ENCODE peak calls at places on chromosome 15, in five cellular contexts. U is HCT116, O is breast epithelium, S is lung, W is heart right ventricle. Z is an unnamed sample.

GRCh38 chr15:96051598-96051997 is 278.9 kb upstream of the NR2F2 start:
- DNase-seq in U (no peak), O (no peak), S (no peak), W (no peak), Z (no peak)

GRCh38 chr15:86915811-86916331 is 836.2 kb downstream of the AGBL1 start:
- DNase-seq in U (no peak), O (no peak), S (no peak), W (no peak), Z (no peak)

GRCh38 chr15:42385206-42385979 is 26.1 kb downstream of the CAPN3 start:
- DNase-seq in U (peak; percentile 35), O (no peak), S (no peak), W (no peak), Z (no peak)

GRCh38 chr15:89399390-89400120 is 64.9 kb upstream of the POLG start:
- DNase-seq in U (no peak), O (no peak), S (no peak), W (no peak), Z (no peak)

GRCh38 chr15:49847937-49848823 is 227.3 kb downstream of the DTWD1 start:
- DNase-seq in U (no peak), O (no peak), S (no peak), W (no peak), Z (no peak)

GRCh38 chr15:77786956-77787355 is 154.2 kb upstream of the LINGO1 start:
- DNase-seq in U (no peak), O (no peak), S (no peak), W (no peak), Z (no peak)

GRCh38 chr15:35304389-35304788 is 219.3 kb upstream of the NANOGP8 start:
- DNase-seq in U (no peak), O (no peak), S (no peak), W (no peak), Z (no peak)

GRCh38 chr15:38002883-38003477 is 68.5 kb downstream of the TMCO5A start:
- DNase-seq in U (peak; percentile 61), O (no peak), S (peak; percentile 68), W (peak; percentile 50), Z (no peak)

GRCh38 chr15:69755571-69756310 is 303.1 kb downstream of the RPLP1 start:
- DNase-seq in U (no peak), O (no peak), S (no peak), W (no peak), Z (no peak)

GRCh38 chr15:50707878-50708427 is 21.4 kb upstream of the TRPM7 start:
- DNase-seq in U (no peak), O (no peak), S (no peak), W (no peak), Z (no peak)

GRCh38 chr15:63041982-63042878 is at the start of gene TPM1:
- DNase-seq in U (no peak), O (peak; percentile 93), S (peak; percentile 74), W (peak; percentile 89), Z (peak; percentile 66)

GRCh38 chr15:48411971-48412591 is 80.9 kb downstream of the DUT start:
- DNase-seq in U (no peak), O (no peak), S (no peak), W (no peak), Z (no peak)

GRCh38 chr15:69823223-69823907 is 274.4 kb downstream of the TLE3 start:
- DNase-seq in U (peak; percentile 42), O (no peak), S (no peak), W (no peak), Z (no peak)

GRCh38 chr15:82132116-82132515 is 86.3 kb upstream of the MEX3B start:
- DNase-seq in U (no peak), O (no peak), S (no peak), W (no peak), Z (no peak)

GRCh38 chr15:62928996-62929350 is 113.6 kb upstream of the TPM1 start:
- DNase-seq in U (peak; percentile 10), O (no peak), S (no peak), W (no peak), Z (no peak)

GRCh38 chr15:53962646-53963561 is 15.3 kb upstream of the UNC13C start:
- DNase-seq in U (no peak), O (no peak), S (peak; percentile 29), W (peak; percentile 4), Z (no peak)

GRCh38 chr15:38021259-38021658 is 86.8 kb downstream of the TMCO5A start:
- DNase-seq in U (no peak), O (no peak), S (no peak), W (no peak), Z (no peak)

GRCh38 chr15:80695099-80695910 is at the start of gene ABHD17C:
- DNase-seq in U (no peak), O (peak; percentile 61), S (peak; percentile 58), W (peak; percentile 75), Z (no peak)

GRCh38 chr15:83312046-83312445 is 27.6 kb upstream of the BNC1 start:
- DNase-seq in U (no peak), O (no peak), S (no peak), W (no peak), Z (no peak)

GRCh38 chr15:71116366-71116765 is 1.1 kb downstream of the THSD4 start:
- DNase-seq in U (no peak), O (no peak), S (no peak), W (no peak), Z (no peak)

DNA sequence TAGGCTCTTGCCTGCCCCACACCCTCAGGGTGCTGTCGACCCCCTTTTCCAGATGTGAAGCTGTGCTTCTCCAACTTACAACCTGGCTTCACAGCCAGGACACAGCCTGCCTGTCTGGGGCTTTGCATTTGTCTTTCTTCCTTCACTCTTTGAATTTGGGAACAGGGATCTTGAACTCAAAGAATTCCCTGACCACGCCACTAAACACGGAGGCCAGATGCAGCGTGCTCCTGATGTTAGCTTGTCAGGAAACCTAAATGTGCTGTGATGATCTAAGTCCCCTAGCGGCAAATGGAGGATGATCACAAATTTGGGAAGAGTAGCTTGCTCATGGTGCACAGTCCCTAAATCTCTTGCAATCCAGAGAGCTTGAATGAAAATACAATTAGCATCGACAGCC is 244.8 kb upstream of the RGMA start:
- DNase-seq in U (no peak), O (no peak), S (no peak), W (no peak), Z (no peak)
- TF ChIP-seq CTCF in U (peak; percentile 10), O (no peak), S (no peak), W (peak; percentile 37), Z (no peak)

DNA sequence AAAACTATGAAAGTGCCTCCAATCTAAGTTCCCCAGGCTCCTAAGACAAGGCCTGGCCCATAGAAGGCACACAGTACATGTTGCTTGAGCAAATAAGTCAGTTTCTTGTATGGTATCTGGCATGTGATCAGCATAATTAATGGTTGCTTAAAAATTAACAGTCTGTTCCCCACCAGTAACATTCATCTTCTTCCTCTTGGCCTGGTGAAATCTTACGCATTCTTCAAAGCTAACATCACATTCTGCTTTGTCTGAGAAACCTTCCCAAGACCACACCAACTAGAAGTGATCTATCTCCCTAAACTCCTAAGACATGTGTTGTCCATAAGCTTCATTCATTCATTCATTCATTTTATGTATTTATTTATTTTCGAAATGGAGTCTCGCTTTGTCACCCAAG is 48.1 kb downstream of the LIPC start:
- DNase-seq in U (no peak), O (no peak), S (no peak), W (no peak), Z (no peak)
- H3K4me1 ChIP-seq in U (no peaks in the 10 kb centered on the region), O (no peaks in the 10 kb centered on the region), S (peaks cover 14% of the 10 kb centered on the region), W (peaks cover 25% of the 10 kb centered on the region), Z (peaks cover 2% of the 10 kb centered on the region)

GRCh38 chr15:64344651-64345262 is 11.2 kb downstream of the CSNK1G1 start:
- DNase-seq in U (no peak), O (no peak), S (no peak), W (no peak), Z (no peak)

GRCh38 chr15:64343841-64344240 is 12.1 kb downstream of the CSNK1G1 start:
- DNase-seq in U (no peak), O (no peak), S (no peak), W (no peak), Z (no peak)

GRCh38 chr15:64341961-64342360 is 14.0 kb downstream of the CSNK1G1 start:
- DNase-seq in U (no peak), O (no peak), S (no peak), W (no peak), Z (no peak)

GRCh38 chr15:64340355-64340754 is 15.6 kb downstream of the CSNK1G1 start:
- DNase-seq in U (no peak), O (no peak), S (no peak), W (no peak), Z (no peak)

GRCh38 chr15:64343222-64343621 is 12.8 kb downstream of the CSNK1G1 start:
- DNase-seq in U (no peak), O (no peak), S (no peak), W (no peak), Z (no peak)
- H3K27me3 ChIP-seq in U (no peaks in the 10 kb centered on the region), O (no peaks in the 10 kb centered on the region), S (no peaks in the 10 kb centered on the region), W (no peaks in the 10 kb centered on the region), Z (no peaks in the 10 kb centered on the region)

DNA sequence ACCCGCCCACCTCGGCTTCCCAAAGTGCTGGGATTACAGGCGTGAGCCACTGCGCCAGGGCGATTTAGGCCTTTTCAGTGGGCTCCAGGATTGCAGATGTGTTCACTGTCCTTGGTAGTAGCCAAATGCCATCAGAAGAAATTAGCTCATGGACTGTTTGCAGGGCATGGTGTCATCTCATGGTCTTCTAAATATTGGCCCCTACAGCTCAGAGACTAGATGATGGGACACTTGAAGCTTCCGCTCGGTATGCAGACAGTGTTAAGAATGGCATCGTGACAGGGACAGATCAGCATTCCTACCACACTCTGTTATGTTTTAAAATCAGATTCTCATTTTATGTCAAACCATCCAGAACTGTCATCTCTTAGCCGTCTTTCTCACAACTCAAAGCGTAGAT is 24.8 kb downstream of the SLCO3A1 start:
- DNase-seq in U (no peak), O (no peak), S (no peak), W (no peak), Z (no peak)
- TF ChIP-seq CTCF in U (no peak), O (no peak), S (no peak), W (no peak), Z (no peak)

DNA sequence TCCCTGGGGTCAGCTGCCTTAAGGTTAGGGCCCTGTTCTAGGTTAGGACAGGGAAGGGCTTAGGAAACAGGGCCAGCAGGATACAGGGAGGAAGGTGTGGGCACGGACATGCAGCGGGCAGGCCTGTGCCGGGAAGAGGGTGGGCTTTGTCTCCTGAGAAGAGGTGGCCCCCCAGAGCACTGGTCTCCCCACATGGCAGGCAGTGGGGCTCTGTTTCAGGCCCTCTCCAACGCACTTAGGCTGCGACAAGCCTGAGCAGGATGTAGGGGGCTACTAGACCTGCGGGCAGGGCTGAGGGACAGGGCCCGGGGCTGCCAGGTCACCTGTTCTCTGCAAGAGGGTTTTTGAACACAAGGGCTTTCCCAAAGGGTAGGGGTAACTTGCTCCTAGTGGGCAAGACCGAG is 33.5 kb downstream of the KLF13 start:
- DNase-seq in U (no peak), O (no peak), S (no peak), W (no peak), Z (no peak)
- H3K4me1 ChIP-seq in U (no peaks in the 10 kb centered on the region), O (peaks cover 11% of the 10 kb centered on the region), S (peaks cover 61% of the 10 kb centered on the region), W (peaks cover 100% of the 10 kb centered on the region), Z (peaks cover 40% of the 10 kb centered on the region)

DNA sequence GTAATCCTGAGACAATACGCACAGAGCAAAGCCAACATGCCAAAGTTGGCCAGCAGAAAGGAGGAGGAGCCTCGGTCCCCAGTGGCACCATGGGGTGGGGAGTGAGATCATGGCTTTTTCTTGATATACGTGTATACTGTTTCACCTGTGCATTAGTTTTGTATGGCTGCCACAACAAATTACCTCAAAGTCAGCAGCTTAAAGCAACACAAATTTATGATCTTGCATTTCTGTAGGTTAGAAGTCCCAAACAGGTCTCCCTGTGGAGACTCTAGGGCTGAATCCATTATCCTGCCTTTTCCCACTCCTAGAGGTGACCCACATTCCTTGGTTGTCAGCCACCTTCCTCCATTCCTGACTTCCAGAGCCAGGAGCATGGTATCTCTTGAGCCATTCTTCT is 176.9 kb upstream of the NSMCE3 start:
- DNase-seq in U (no peak), O (no peak), S (no peak), W (no peak), Z (no peak)
- H3K27me3 ChIP-seq in U (peaks cover 27% of the 10 kb centered on the region), O (no peaks in the 10 kb centered on the region), S (no peaks in the 10 kb centered on the region), W (no peaks in the 10 kb centered on the region), Z (no peaks in the 10 kb centered on the region)